ENCODE peak calls at places on chromosomes 12 and 14, in nine cellular contexts. One of them, this sample, is unnamed.

GRCh38 chr14:21626491-21627230 is 8.1 kb downstream of the OR10G2 start:
- DNase-seq in thoracic aorta: no peak
- DNase-seq in lung: no peak
- DNase-seq in HCT116: no peak
- DNase-seq in IMR-90: peak; percentile 24
- DNase-seq in PC-3: peak; percentile 25
- DNase-seq in heart right ventricle: no peak
- DNase-seq in CD8-positive, alpha-beta T cell: no peak
- DNase-seq in psoas muscle: no peak
- DNase-seq in this sample: no peak

GRCh38 chr14:24289649-24290283 is 9.8 kb downstream of the DHRS1 start:
- DNase-seq in CD8-positive, alpha-beta T cell: peak; percentile 28
- DNase-seq in PC-3: no peak
- DNase-seq in IMR-90: no peak
- DNase-seq in psoas muscle: no peak
- DNase-seq in thoracic aorta: no peak
- DNase-seq in heart right ventricle: no peak
- DNase-seq in lung: no peak
- DNase-seq in HCT116: no peak
- DNase-seq in this sample: no peak

GRCh38 chr14:84770030-84770429 is 759.9 kb upstream of the FLRT2 start:
- DNase-seq in IMR-90: no peak
- DNase-seq in CD8-positive, alpha-beta T cell: no peak
- DNase-seq in heart right ventricle: no peak
- DNase-seq in PC-3: peak; percentile 7
- DNase-seq in thoracic aorta: no peak
- DNase-seq in HCT116: no peak
- DNase-seq in lung: no peak
- DNase-seq in psoas muscle: no peak
- DNase-seq in this sample: no peak

GRCh38 chr12:7123806-7124519 is 4.7 kb downstream of the RBP5 start:
- DNase-seq in lung: no peak
- DNase-seq in PC-3: no peak
- DNase-seq in psoas muscle: no peak
- DNase-seq in HCT116: no peak
- DNase-seq in IMR-90: no peak
- DNase-seq in CD8-positive, alpha-beta T cell: no peak
- DNase-seq in heart right ventricle: no peak
- DNase-seq in thoracic aorta: no peak
- DNase-seq in this sample: no peak

GRCh38 chr14:87873741-87874140 is 119.2 kb downstream of the GALC start:
- DNase-seq in IMR-90: no peak
- DNase-seq in lung: no peak
- DNase-seq in PC-3: no peak
- DNase-seq in HCT116: no peak
- DNase-seq in heart right ventricle: no peak
- DNase-seq in psoas muscle: no peak
- DNase-seq in thoracic aorta: no peak
- DNase-seq in CD8-positive, alpha-beta T cell: no peak
- DNase-seq in this sample: no peak

GRCh38 chr14:93014038-93015023 is 91.4 kb downstream of the CHGA start:
- DNase-seq in thoracic aorta: no peak
- DNase-seq in CD8-positive, alpha-beta T cell: no peak
- DNase-seq in psoas muscle: no peak
- DNase-seq in lung: no peak
- DNase-seq in PC-3: no peak
- DNase-seq in heart right ventricle: no peak
- DNase-seq in IMR-90: no peak
- DNase-seq in HCT116: no peak
- DNase-seq in this sample: peak; percentile 13

GRCh38 chr14:81805785-81806184 is 272.1 kb upstream of the SEL1L start:
- DNase-seq in lung: no peak
- DNase-seq in thoracic aorta: no peak
- DNase-seq in HCT116: no peak
- DNase-seq in heart right ventricle: no peak
- DNase-seq in IMR-90: no peak
- DNase-seq in CD8-positive, alpha-beta T cell: no peak
- DNase-seq in psoas muscle: no peak
- DNase-seq in PC-3: no peak
- DNase-seq in this sample: no peak

GRCh38 chr14:105085766-105086165 is 20.5 kb upstream of the GPR132 start:
- DNase-seq in psoas muscle: no peak
- DNase-seq in PC-3: no peak
- DNase-seq in thoracic aorta: no peak
- DNase-seq in lung: no peak
- DNase-seq in HCT116: no peak
- DNase-seq in IMR-90: no peak
- DNase-seq in heart right ventricle: no peak
- DNase-seq in CD8-positive, alpha-beta T cell: no peak
- DNase-seq in this sample: no peak

GRCh38 chr12:4911316-4911994 is 1.8 kb downstream of the KCNA1 start:
- DNase-seq in lung: no peak
- DNase-seq in psoas muscle: no peak
- DNase-seq in PC-3: no peak
- DNase-seq in CD8-positive, alpha-beta T cell: no peak
- DNase-seq in heart right ventricle: no peak
- DNase-seq in IMR-90: no peak
- DNase-seq in thoracic aorta: no peak
- DNase-seq in HCT116: no peak
- DNase-seq in this sample: no peak

GRCh38 chr12:93521225-93521854 is 51.1 kb upstream of the SOCS2 start:
- DNase-seq in thoracic aorta: no peak
- DNase-seq in lung: peak; percentile 30
- DNase-seq in CD8-positive, alpha-beta T cell: no peak
- DNase-seq in PC-3: no peak
- DNase-seq in HCT116: no peak
- DNase-seq in heart right ventricle: no peak
- DNase-seq in IMR-90: peak; percentile 19
- DNase-seq in psoas muscle: no peak
- DNase-seq in this sample: peak; percentile 18

GRCh38 chr12:24996102-24996797 is 47.3 kb upstream of the BCAT1 start:
- DNase-seq in heart right ventricle: no peak
- DNase-seq in lung: no peak
- DNase-seq in PC-3: no peak
- DNase-seq in CD8-positive, alpha-beta T cell: no peak
- DNase-seq in thoracic aorta: no peak
- DNase-seq in IMR-90: no peak
- DNase-seq in psoas muscle: no peak
- DNase-seq in HCT116: no peak
- DNase-seq in this sample: no peak

GRCh38 chr12:114680498-114681148 is 3.4 kb downstream of the TBX3 start:
- DNase-seq in heart right ventricle: no peak
- DNase-seq in CD8-positive, alpha-beta T cell: no peak
- DNase-seq in PC-3: peak; percentile 33
- DNase-seq in HCT116: no peak
- DNase-seq in IMR-90: no peak
- DNase-seq in lung: no peak
- DNase-seq in thoracic aorta: no peak
- DNase-seq in psoas muscle: no peak
- DNase-seq in this sample: no peak
- H3K4me3 ChIP-seq in heart right ventricle: peak overlapping the region; percentile 65
- H3K4me3 ChIP-seq in CD8-positive, alpha-beta T cell: no peak overlapping the region
- H3K4me3 ChIP-seq in PC-3: peak overlapping the region; percentile 94
- H3K4me3 ChIP-seq in HCT116: no peak overlapping the region
- H3K4me3 ChIP-seq in IMR-90: peak overlapping the region; percentile 69
- H3K4me3 ChIP-seq in lung: peak overlapping the region; percentile 66
- H3K4me3 ChIP-seq in thoracic aorta: no peak overlapping the region
- H3K4me3 ChIP-seq in psoas muscle: peak overlapping the region; percentile 78
- H3K4me3 ChIP-seq in this sample: peak overlapping the region; percentile 91

GRCh38 chr12:54959291-54960018 is 25.1 kb downstream of the TESPA1 start:
- DNase-seq in psoas muscle: no peak
- DNase-seq in HCT116: no peak
- DNase-seq in CD8-positive, alpha-beta T cell: no peak
- DNase-seq in lung: no peak
- DNase-seq in thoracic aorta: no peak
- DNase-seq in IMR-90: no peak
- DNase-seq in PC-3: peak; percentile 50
- DNase-seq in heart right ventricle: no peak
- DNase-seq in this sample: no peak
- H3K4me1 ChIP-seq in psoas muscle: no peaks in the 10 kb centered on the region
- H3K4me1 ChIP-seq in HCT116: no peaks in the 10 kb centered on the region
- H3K4me1 ChIP-seq in CD8-positive, alpha-beta T cell: peaks cover 75% of the 10 kb centered on the region
- H3K4me1 ChIP-seq in lung: no peaks in the 10 kb centered on the region
- H3K4me1 ChIP-seq in thoracic aorta: no peaks in the 10 kb centered on the region
- H3K4me1 ChIP-seq in IMR-90: no peaks in the 10 kb centered on the region
- H3K4me1 ChIP-seq in PC-3: peaks cover 16% of the 10 kb centered on the region
- H3K4me1 ChIP-seq in heart right ventricle: no peaks in the 10 kb centered on the region
- H3K4me1 ChIP-seq in this sample: no peaks in the 10 kb centered on the region

GRCh38 chr12:107442593-107442992 is 243.0 kb upstream of the PWP1 start:
- DNase-seq in psoas muscle: no peak
- DNase-seq in heart right ventricle: no peak
- DNase-seq in lung: no peak
- DNase-seq in CD8-positive, alpha-beta T cell: no peak
- DNase-seq in thoracic aorta: no peak
- DNase-seq in IMR-90: peak; percentile 27
- DNase-seq in HCT116: no peak
- DNase-seq in PC-3: no peak
- DNase-seq in this sample: no peak
- H3K27ac ChIP-seq in psoas muscle: no peak overlapping the region
- H3K27ac ChIP-seq in heart right ventricle: no peak overlapping the region
- H3K27ac ChIP-seq in lung: no peak overlapping the region
- H3K27ac ChIP-seq in CD8-positive, alpha-beta T cell: no peak overlapping the region
- H3K27ac ChIP-seq in thoracic aorta: no peak overlapping the region
- H3K27ac ChIP-seq in IMR-90: peak overlapping the region; percentile 64
- H3K27ac ChIP-seq in HCT116: no peak overlapping the region
- H3K27ac ChIP-seq in PC-3: no peak overlapping the region
- H3K27ac ChIP-seq in this sample: no peak overlapping the region

GRCh38 chr12:131140069-131140435 is 186.3 kb downstream of the ADGRD1 start:
- DNase-seq in CD8-positive, alpha-beta T cell: no peak
- DNase-seq in heart right ventricle: no peak
- DNase-seq in psoas muscle: no peak
- DNase-seq in lung: no peak
- DNase-seq in IMR-90: no peak
- DNase-seq in PC-3: no peak
- DNase-seq in HCT116: no peak
- DNase-seq in thoracic aorta: no peak
- DNase-seq in this sample: no peak

GRCh38 chr12:131139363-131140068 is 185.8 kb downstream of the ADGRD1 start:
- DNase-seq in CD8-positive, alpha-beta T cell: no peak
- DNase-seq in lung: no peak
- DNase-seq in IMR-90: no peak
- DNase-seq in heart right ventricle: no peak
- DNase-seq in thoracic aorta: no peak
- DNase-seq in HCT116: no peak
- DNase-seq in psoas muscle: no peak
- DNase-seq in PC-3: no peak
- DNase-seq in this sample: no peak

GRCh38 chr12:131140697-131141096 is 187.0 kb downstream of the ADGRD1 start:
- DNase-seq in CD8-positive, alpha-beta T cell: peak; percentile 5
- DNase-seq in thoracic aorta: no peak
- DNase-seq in heart right ventricle: no peak
- DNase-seq in PC-3: no peak
- DNase-seq in IMR-90: no peak
- DNase-seq in lung: no peak
- DNase-seq in HCT116: no peak
- DNase-seq in psoas muscle: no peak
- DNase-seq in this sample: no peak

GRCh38 chr12:131142891-131143637 is 189.4 kb downstream of the ADGRD1 start:
- DNase-seq in thoracic aorta: no peak
- DNase-seq in HCT116: no peak
- DNase-seq in heart right ventricle: no peak
- DNase-seq in PC-3: peak; percentile 65
- DNase-seq in psoas muscle: no peak
- DNase-seq in CD8-positive, alpha-beta T cell: peak; percentile 0
- DNase-seq in lung: no peak
- DNase-seq in IMR-90: no peak
- DNase-seq in this sample: no peak

GRCh38 chr12:131141483-131141882 is 187.8 kb downstream of the ADGRD1 start:
- DNase-seq in HCT116: no peak
- DNase-seq in PC-3: no peak
- DNase-seq in psoas muscle: no peak
- DNase-seq in thoracic aorta: no peak
- DNase-seq in IMR-90: no peak
- DNase-seq in CD8-positive, alpha-beta T cell: peak; percentile 1
- DNase-seq in lung: no peak
- DNase-seq in heart right ventricle: no peak
- DNase-seq in this sample: no peak
- H3K4me3 ChIP-seq in HCT116: no peak overlapping the region
- H3K4me3 ChIP-seq in PC-3: no peak overlapping the region
- H3K4me3 ChIP-seq in psoas muscle: no peak overlapping the region
- H3K4me3 ChIP-seq in thoracic aorta: no peak overlapping the region
- H3K4me3 ChIP-seq in IMR-90: no peak overlapping the region
- H3K4me3 ChIP-seq in CD8-positive, alpha-beta T cell: no peak overlapping the region
- H3K4me3 ChIP-seq in lung: no peak overlapping the region
- H3K4me3 ChIP-seq in heart right ventricle: no peak overlapping the region
- H3K4me3 ChIP-seq in this sample: no peak overlapping the region

DNA sequence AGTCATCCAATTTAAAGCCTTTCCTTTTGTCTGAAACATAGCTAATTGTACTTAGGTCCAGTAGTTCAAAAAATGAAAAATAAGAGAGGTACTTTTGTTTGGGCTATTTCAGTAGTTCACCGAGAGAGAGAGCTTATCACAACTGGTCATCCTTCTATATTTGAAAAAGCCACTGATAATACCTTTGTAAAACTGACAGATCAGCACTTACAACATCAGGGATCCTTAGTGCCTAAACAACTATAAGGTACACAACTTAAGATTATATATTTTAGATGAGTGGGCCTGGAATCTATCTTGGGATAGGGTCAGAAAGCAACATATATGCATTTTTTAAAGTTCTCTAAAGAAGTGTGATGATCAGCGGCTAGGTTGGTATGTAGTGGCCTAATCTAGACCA is 97.9 kb downstream of the SOX5 start:
- DNase-seq in psoas muscle: no peak
- DNase-seq in HCT116: no peak
- DNase-seq in PC-3: no peak
- DNase-seq in heart right ventricle: no peak
- DNase-seq in CD8-positive, alpha-beta T cell: no peak
- DNase-seq in thoracic aorta: no peak
- DNase-seq in IMR-90: no peak
- DNase-seq in lung: no peak
- DNase-seq in this sample: no peak
- H3K4me1 ChIP-seq in psoas muscle: no peaks in the 10 kb centered on the region
- H3K4me1 ChIP-seq in HCT116: no peaks in the 10 kb centered on the region
- H3K4me1 ChIP-seq in PC-3: no peaks in the 10 kb centered on the region
- H3K4me1 ChIP-seq in heart right ventricle: no peaks in the 10 kb centered on the region
- H3K4me1 ChIP-seq in CD8-positive, alpha-beta T cell: no peaks in the 10 kb centered on the region
- H3K4me1 ChIP-seq in thoracic aorta: no peaks in the 10 kb centered on the region
- H3K4me1 ChIP-seq in IMR-90: no peaks in the 10 kb centered on the region
- H3K4me1 ChIP-seq in lung: no peaks in the 10 kb centered on the region
- H3K4me1 ChIP-seq in this sample: no peaks in the 10 kb centered on the region

GRCh38 chr14:59276235-59276634 is 87.8 kb downstream of the DAAM1 start:
- DNase-seq in HCT116: no peak
- DNase-seq in lung: no peak
- DNase-seq in IMR-90: no peak
- DNase-seq in PC-3: no peak
- DNase-seq in psoas muscle: no peak
- DNase-seq in CD8-positive, alpha-beta T cell: no peak
- DNase-seq in thoracic aorta: no peak
- DNase-seq in heart right ventricle: no peak
- DNase-seq in this sample: no peak
- H3K27ac ChIP-seq in HCT116: peak overlapping the region; percentile 64
- H3K27ac ChIP-seq in lung: no peak overlapping the region
- H3K27ac ChIP-seq in IMR-90: no peak overlapping the region
- H3K27ac ChIP-seq in PC-3: peak overlapping the region; percentile 57
- H3K27ac ChIP-seq in psoas muscle: no peak overlapping the region
- H3K27ac ChIP-seq in CD8-positive, alpha-beta T cell: no peak overlapping the region
- H3K27ac ChIP-seq in thoracic aorta: peak overlapping the region; percentile 71
- H3K27ac ChIP-seq in heart right ventricle: no peak overlapping the region
- H3K27ac ChIP-seq in this sample: peak overlapping the region; percentile 75